ENCODE peak calls at places on chromosomes 5 and 9, in four cellular contexts. E is stimulated activated CD4-positive, alpha-beta T cell treated with anti-CD3 and anti-CD28 coated beads, Interleukin-15, amount 100 ng/mL, for 24 hours; U is non-pigmented ciliary epithelial cell; C is T-helper 9 cell. M is an unnamed sample.

GRCh38 chr9:134010774-134011173 is 14.5 kb upstream of the BRD3OS start:
- DNase-seq in E (no peak), U (no peak), C (no peak), M (peak)

GRCh38 chr5:74239268-74239667 is 401.3 kb downstream of the ENC1 start:
- DNase-seq in E (no peak), U (no peak), C (no peak), M (no peak)

GRCh38 chr9:4137234-4137633 is 162.6 kb downstream of the GLIS3 start:
- DNase-seq in E (no peak), U (peak), C (no peak), M (no peak)

GRCh38 chr5:119355636-119356383 is at the start of gene TNFAIP8:
- DNase-seq in E (peak), U (no peak), C (peak), M (peak)

GRCh38 chr5:5181650-5182324 is 41.7 kb downstream of the ADAMTS16 start:
- DNase-seq in E (no peak), U (no peak), C (no peak), M (no peak)

GRCh38 chr9:15522130-15522755 is 11.5 kb upstream of the PSIP1 start:
- DNase-seq in E (no peak), U (no peak), C (no peak), M (no peak)

GRCh38 chr9:134637241-134637640 is 4.4 kb upstream of the COL5A1 start:
- DNase-seq in E (no peak), U (no peak), C (no peak), M (no peak)

GRCh38 chr5:135920199-135920598 is 24.6 kb upstream of the IL9 start:
- DNase-seq in E (no peak), U (no peak), C (no peak), M (no peak)

GRCh38 chr9:92720209-92720765 is 44.3 kb downstream of the BICD2 start:
- DNase-seq in E (no peak), U (no peak), C (no peak), M (no peak)

GRCh38 chr5:32487424-32487823 is 42.9 kb upstream of the ZFR start:
- DNase-seq in E (no peak), U (no peak), C (no peak), M (no peak)

GRCh38 chr9:38384990-38385848 is 7.3 kb upstream of the ALDH1B1 start:
- DNase-seq in E (no peak), U (no peak), C (no peak), M (no peak)

GRCh38 chr5:23274156-23274555 is 233.3 kb upstream of the PRDM9 start:
- DNase-seq in E (no peak), U (no peak), C (no peak), M (no peak)

GRCh38 chr9:20683351-20684034 is 566 bp upstream of the FOCAD start:
- DNase-seq in E (peak), U (no peak), C (peak), M (peak)

GRCh38 chr5:52896524-52897237 is 92.5 kb upstream of the ITGA2 start:
- DNase-seq in E (no peak), U (no peak), C (no peak), M (no peak)

GRCh38 chr9:110810251-110810976 is 141.8 kb downstream of the MUSK start:
- DNase-seq in E (no peak), U (no peak), C (no peak), M (no peak)

GRCh38 chr5:109550077-109550476 is 139.7 kb upstream of the MAN2A1 start:
- DNase-seq in E (no peak), U (no peak), C (no peak), M (no peak)

GRCh38 chr9:18320046-18320445 is 153.9 kb upstream of the ADAMTSL1 start:
- DNase-seq in E (no peak), U (no peak), C (no peak), M (no peak)